ENCODE peak calls at places on chromosome 9, in seven cellular contexts. One of them, this sample, is unnamed. For H3K36me3 and H3K27me3, the result is how much of the 10 kb centered on the place peaks cover.

GRCh38 chr9:27787941-27788340 is 214.7 kb upstream of the C9orf72 start:
- DNase-seq in spleen: no peak
- DNase-seq in colonic mucosa: no peak
- DNase-seq in left ventricle myocardium inferior: no peak
- DNase-seq in Peyer's patch: no peak
- DNase-seq in transverse colon: no peak
- DNase-seq in stomach: no peak
- DNase-seq in this sample: no peak

GRCh38 chr9:133679056-133679455 is 42.9 kb downstream of the DBH start:
- DNase-seq in spleen: no peak
- DNase-seq in stomach: no peak
- DNase-seq in left ventricle myocardium inferior: no peak
- DNase-seq in Peyer's patch: no peak
- DNase-seq in colonic mucosa: no peak
- DNase-seq in transverse colon: no peak
- DNase-seq in this sample: no peak

GRCh38 chr9:128845186-128845931 is 15.8 kb upstream of the SPOUT1 start:
- DNase-seq in colonic mucosa: no peak
- DNase-seq in stomach: no peak
- DNase-seq in left ventricle myocardium inferior: no peak
- DNase-seq in transverse colon: no peak
- DNase-seq in spleen: peak
- DNase-seq in Peyer's patch: no peak
- DNase-seq in this sample: no peak

GRCh38 chr9:107178302-107178701 is 104.8 kb upstream of the RAD23B start:
- DNase-seq in left ventricle myocardium inferior: no peak
- DNase-seq in transverse colon: no peak
- DNase-seq in spleen: no peak
- DNase-seq in colonic mucosa: no peak
- DNase-seq in stomach: no peak
- DNase-seq in Peyer's patch: no peak
- DNase-seq in this sample: no peak

GRCh38 chr9:1096155-1096964 is 46.2 kb downstream of the DMRT2 start:
- DNase-seq in Peyer's patch: no peak
- DNase-seq in spleen: no peak
- DNase-seq in left ventricle myocardium inferior: no peak
- DNase-seq in transverse colon: no peak
- DNase-seq in stomach: no peak
- DNase-seq in colonic mucosa: no peak
- DNase-seq in this sample: no peak

GRCh38 chr9:18658764-18659705 is 185.1 kb downstream of the ADAMTSL1 start:
- DNase-seq in colonic mucosa: no peak
- DNase-seq in Peyer's patch: no peak
- DNase-seq in stomach: no peak
- DNase-seq in left ventricle myocardium inferior: no peak
- DNase-seq in spleen: no peak
- DNase-seq in transverse colon: no peak
- DNase-seq in this sample: peak

GRCh38 chr9:37994639-37995347 is 74.2 kb downstream of the SHB start:
- DNase-seq in colonic mucosa: peak
- DNase-seq in stomach: peak
- DNase-seq in Peyer's patch: peak
- DNase-seq in transverse colon: peak
- DNase-seq in spleen: peak
- DNase-seq in left ventricle myocardium inferior: peak
- DNase-seq in this sample: no peak

GRCh38 chr9:8268881-8269280 is 469.3 kb upstream of the DMAC1 start:
- DNase-seq in stomach: no peak
- DNase-seq in colonic mucosa: no peak
- DNase-seq in transverse colon: no peak
- DNase-seq in Peyer's patch: no peak
- DNase-seq in left ventricle myocardium inferior: no peak
- DNase-seq in spleen: no peak
- DNase-seq in this sample: no peak

GRCh38 chr9:36729902-36730301 is 157.2 kb downstream of the MELK start:
- DNase-seq in Peyer's patch: no peak
- DNase-seq in transverse colon: no peak
- DNase-seq in stomach: no peak
- DNase-seq in left ventricle myocardium inferior: no peak
- DNase-seq in colonic mucosa: no peak
- DNase-seq in spleen: no peak
- DNase-seq in this sample: no peak

GRCh38 chr9:95383198-95383673 is 65.7 kb upstream of the FANCC start:
- DNase-seq in Peyer's patch: no peak
- DNase-seq in colonic mucosa: no peak
- DNase-seq in left ventricle myocardium inferior: no peak
- DNase-seq in stomach: no peak
- DNase-seq in transverse colon: no peak
- DNase-seq in spleen: no peak
- DNase-seq in this sample: peak

GRCh38 chr9:93114169-93114983 is 18.4 kb downstream of the CARD19 start:
- DNase-seq in transverse colon: no peak
- DNase-seq in stomach: no peak
- DNase-seq in colonic mucosa: no peak
- DNase-seq in left ventricle myocardium inferior: peak
- DNase-seq in Peyer's patch: peak
- DNase-seq in spleen: peak
- DNase-seq in this sample: no peak

GRCh38 chr9:6086006-6086655 is 70.7 kb upstream of the RANBP6 start:
- DNase-seq in transverse colon: no peak
- DNase-seq in left ventricle myocardium inferior: no peak
- DNase-seq in Peyer's patch: no peak
- DNase-seq in stomach: no peak
- DNase-seq in spleen: no peak
- DNase-seq in colonic mucosa: no peak
- DNase-seq in this sample: no peak

GRCh38 chr9:124450241-124450924 is at the start of gene ADGRD2:
- DNase-seq in left ventricle myocardium inferior: no peak
- DNase-seq in stomach: no peak
- DNase-seq in transverse colon: no peak
- DNase-seq in spleen: peak
- DNase-seq in colonic mucosa: no peak
- DNase-seq in Peyer's patch: no peak
- DNase-seq in this sample: no peak

GRCh38 chr9:124698265-124698664 is 72.8 kb downstream of the NR6A1 start:
- DNase-seq in Peyer's patch: no peak
- DNase-seq in colonic mucosa: no peak
- DNase-seq in stomach: no peak
- DNase-seq in left ventricle myocardium inferior: no peak
- DNase-seq in spleen: no peak
- DNase-seq in transverse colon: no peak
- DNase-seq in this sample: no peak

GRCh38 chr9:121499427-121500164 is at the start of gene GGTA1:
- DNase-seq in colonic mucosa: peak
- DNase-seq in stomach: peak
- DNase-seq in transverse colon: peak
- DNase-seq in Peyer's patch: peak
- DNase-seq in spleen: peak
- DNase-seq in left ventricle myocardium inferior: peak
- DNase-seq in this sample: no peak

GRCh38 chr9:73006986-73007385 is 54.1 kb upstream of the ALDH1A1 start:
- DNase-seq in Peyer's patch: no peak
- DNase-seq in colonic mucosa: no peak
- DNase-seq in transverse colon: no peak
- DNase-seq in left ventricle myocardium inferior: no peak
- DNase-seq in spleen: no peak
- DNase-seq in stomach: no peak
- DNase-seq in this sample: no peak

GRCh38 chr9:134592018-134592818 is 49.4 kb upstream of the COL5A1 start:
- DNase-seq in transverse colon: no peak
- DNase-seq in left ventricle myocardium inferior: peak
- DNase-seq in Peyer's patch: no peak
- DNase-seq in spleen: no peak
- DNase-seq in colonic mucosa: no peak
- DNase-seq in stomach: no peak
- DNase-seq in this sample: peak

GRCh38 chr9:18666348-18666747 is 192.4 kb downstream of the ADAMTSL1 start:
- DNase-seq in stomach: no peak
- DNase-seq in colonic mucosa: no peak
- DNase-seq in Peyer's patch: no peak
- DNase-seq in transverse colon: no peak
- DNase-seq in spleen: no peak
- DNase-seq in left ventricle myocardium inferior: no peak
- DNase-seq in this sample: no peak

GRCh38 chr9:76216161-76216649 is 178.0 kb downstream of the RFK start:
- DNase-seq in Peyer's patch: no peak
- DNase-seq in stomach: no peak
- DNase-seq in left ventricle myocardium inferior: no peak
- DNase-seq in spleen: no peak
- DNase-seq in colonic mucosa: no peak
- DNase-seq in transverse colon: no peak
- DNase-seq in this sample: peak

GRCh38 chr9:105073147-105073546 is 145.2 kb upstream of the ABCA1 start:
- DNase-seq in spleen: no peak
- DNase-seq in left ventricle myocardium inferior: no peak
- DNase-seq in Peyer's patch: no peak
- DNase-seq in colonic mucosa: no peak
- DNase-seq in transverse colon: no peak
- DNase-seq in stomach: no peak
- DNase-seq in this sample: no peak

GRCh38 chr9:114216081-114216480 is 60.7 kb downstream of the COL27A1 start:
- DNase-seq in left ventricle myocardium inferior: peak
- DNase-seq in spleen: no peak
- DNase-seq in stomach: peak
- DNase-seq in colonic mucosa: no peak
- DNase-seq in transverse colon: no peak
- DNase-seq in Peyer's patch: no peak
- DNase-seq in this sample: no peak

GRCh38 chr9:28203036-28203435 is 629.8 kb upstream of the C9orf72 start:
- DNase-seq in spleen: no peak
- DNase-seq in transverse colon: no peak
- DNase-seq in Peyer's patch: no peak
- DNase-seq in colonic mucosa: no peak
- DNase-seq in left ventricle myocardium inferior: no peak
- DNase-seq in stomach: no peak
- DNase-seq in this sample: no peak

GRCh38 chr9:118059520-118060278 is 355.5 kb downstream of the TLR4 start:
- DNase-seq in Peyer's patch: no peak
- DNase-seq in colonic mucosa: no peak
- DNase-seq in spleen: no peak
- DNase-seq in left ventricle myocardium inferior: no peak
- DNase-seq in transverse colon: no peak
- DNase-seq in stomach: peak
- DNase-seq in this sample: no peak

DNA sequence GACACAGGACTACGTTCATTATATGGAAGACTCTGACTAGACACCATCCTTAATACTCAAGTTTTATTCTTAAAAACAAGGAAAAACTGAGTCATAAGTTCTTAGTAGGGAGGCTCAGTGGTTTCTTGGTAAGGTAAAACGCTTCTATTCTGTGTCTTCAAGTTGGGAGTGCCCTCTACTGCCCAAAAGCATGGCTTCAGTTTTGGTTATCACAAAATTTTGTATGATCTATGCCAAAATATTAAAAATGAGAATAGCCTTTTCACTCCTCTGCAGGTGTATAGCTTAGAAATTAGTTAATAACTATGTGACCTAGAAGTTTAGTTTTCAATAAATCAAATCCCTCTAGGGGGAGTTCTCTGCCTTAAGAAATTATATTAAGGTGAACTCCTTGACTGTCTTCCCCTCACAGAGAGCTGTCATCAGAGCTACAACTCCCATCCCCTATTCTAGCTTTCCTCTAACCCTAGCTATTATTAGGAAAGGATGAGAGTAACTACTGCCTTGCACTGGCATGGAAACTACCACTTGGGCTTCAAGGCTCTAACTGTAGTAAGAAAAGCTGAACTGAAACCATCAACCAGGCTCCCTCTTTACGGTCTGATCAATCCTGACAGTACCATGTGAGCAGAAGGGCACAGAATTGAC is 189.7 kb downstream of the GNAQ start:
- DNase-seq in colonic mucosa: no peak
- DNase-seq in stomach: no peak
- DNase-seq in transverse colon: no peak
- DNase-seq in spleen: no peak
- DNase-seq in left ventricle myocardium inferior: no peak
- DNase-seq in Peyer's patch: no peak
- DNase-seq in this sample: no peak
- TF ChIP-seq CTCF in colonic mucosa: no peak
- TF ChIP-seq CTCF in stomach: no peak
- TF ChIP-seq CTCF in transverse colon: no peak
- TF ChIP-seq CTCF in spleen: no peak
- TF ChIP-seq CTCF in left ventricle myocardium inferior: peak
- TF ChIP-seq CTCF in Peyer's patch: peak
- TF ChIP-seq CTCF in this sample: peak

GRCh38 chr9:77726289-77726688 is 78.2 kb upstream of the GNA14 start:
- DNase-seq in transverse colon: no peak
- DNase-seq in stomach: no peak
- DNase-seq in left ventricle myocardium inferior: no peak
- DNase-seq in spleen: no peak
- DNase-seq in Peyer's patch: no peak
- DNase-seq in colonic mucosa: no peak
- DNase-seq in this sample: no peak

GRCh38 chr9:77729177-77729576 is 81.1 kb upstream of the GNA14 start:
- DNase-seq in left ventricle myocardium inferior: no peak
- DNase-seq in stomach: no peak
- DNase-seq in Peyer's patch: no peak
- DNase-seq in transverse colon: no peak
- DNase-seq in colonic mucosa: no peak
- DNase-seq in spleen: no peak
- DNase-seq in this sample: no peak

GRCh38 chr9:77726814-77727213 is 78.7 kb upstream of the GNA14 start:
- DNase-seq in colonic mucosa: no peak
- DNase-seq in Peyer's patch: no peak
- DNase-seq in spleen: no peak
- DNase-seq in stomach: no peak
- DNase-seq in left ventricle myocardium inferior: no peak
- DNase-seq in transverse colon: no peak
- DNase-seq in this sample: no peak

GRCh38 chr9:77725820-77726219 is 77.7 kb upstream of the GNA14 start:
- DNase-seq in spleen: no peak
- DNase-seq in transverse colon: no peak
- DNase-seq in Peyer's patch: no peak
- DNase-seq in colonic mucosa: no peak
- DNase-seq in left ventricle myocardium inferior: no peak
- DNase-seq in stomach: no peak
- DNase-seq in this sample: no peak

GRCh38 chr9:77725051-77725702 is 77.1 kb upstream of the GNA14 start:
- DNase-seq in colonic mucosa: no peak
- DNase-seq in left ventricle myocardium inferior: no peak
- DNase-seq in spleen: no peak
- DNase-seq in stomach: no peak
- DNase-seq in Peyer's patch: no peak
- DNase-seq in transverse colon: no peak
- DNase-seq in this sample: no peak
- H3K36me3 ChIP-seq in colonic mucosa: under half
- H3K36me3 ChIP-seq in left ventricle myocardium inferior: under half
- H3K36me3 ChIP-seq in spleen: under half
- H3K36me3 ChIP-seq in stomach: half or more
- H3K36me3 ChIP-seq in Peyer's patch: under half
- H3K36me3 ChIP-seq in transverse colon: under half
- H3K36me3 ChIP-seq in this sample: under half

GRCh38 chr9:137168575-137168906 is 1.3 kb downstream of the LRRC26 start:
- DNase-seq in colonic mucosa: no peak
- DNase-seq in stomach: no peak
- DNase-seq in Peyer's patch: peak
- DNase-seq in left ventricle myocardium inferior: no peak
- DNase-seq in spleen: no peak
- DNase-seq in transverse colon: no peak
- DNase-seq in this sample: no peak
- H3K27me3 ChIP-seq in colonic mucosa: half or more
- H3K27me3 ChIP-seq in stomach: half or more
- H3K27me3 ChIP-seq in Peyer's patch: under half
- H3K27me3 ChIP-seq in left ventricle myocardium inferior: half or more
- H3K27me3 ChIP-seq in spleen: under half
- H3K27me3 ChIP-seq in transverse colon: half or more
- H3K27me3 ChIP-seq in this sample: under half

GRCh38 chr9:98045234-98046160 is 11.0 kb upstream of the NANS start:
- DNase-seq in colonic mucosa: no peak
- DNase-seq in transverse colon: no peak
- DNase-seq in left ventricle myocardium inferior: no peak
- DNase-seq in stomach: no peak
- DNase-seq in Peyer's patch: no peak
- DNase-seq in spleen: no peak
- DNase-seq in this sample: no peak
- TF ChIP-seq CTCF in colonic mucosa: no peak
- TF ChIP-seq CTCF in transverse colon: no peak
- TF ChIP-seq CTCF in left ventricle myocardium inferior: no peak
- TF ChIP-seq CTCF in stomach: no peak
- TF ChIP-seq CTCF in Peyer's patch: no peak
- TF ChIP-seq CTCF in spleen: no peak
- TF ChIP-seq CTCF in this sample: no peak